ENCODE peak calls at places on chromosome 4, in eight cellular contexts. X is pulmonary artery endothelial cell; A is H9; F is stimulated activated CD8-positive, alpha-beta memory T cell treated with anti-CD3 and anti-CD28 coated beads, Interleukin-15, amount 100 ng/mL, for 24 hours; H is GM12891; B is GM12864; E is heart left ventricle; M is fibroblast of pulmonary artery. S is an unnamed sample.

GRCh38 chr4:83546796-83547195 is 10.9 kb downstream of the GPAT3 start:
- DNase-seq in X (no peak), A (no peak), F (no peak), H (no peak), B (no peak), E (no peak), M (no peak), S (no peak)

GRCh38 chr4:70722199-70722791 is 531 bp downstream of the RUFY3 start:
- DNase-seq in X (no peak), A (no peak), F (no peak), H (no peak), B (no peak), E (no peak), M (peak), S (no peak)

GRCh38 chr4:174999407-174999806 is 81.2 kb downstream of the ADAM29 start:
- DNase-seq in X (no peak), A (no peak), F (no peak), H (no peak), B (no peak), E (no peak), M (peak), S (no peak)

GRCh38 chr4:3392319-3392718 is 49.4 kb upstream of the HGFAC start:
- DNase-seq in X (no peak), A (peak), F (no peak), H (no peak), B (no peak), E (no peak), M (no peak), S (no peak)

GRCh38 chr4:1727117-1728031 is 6.1 kb downstream of the TACC3 start:
- DNase-seq in X (peak), A (no peak), F (no peak), H (no peak), B (no peak), E (peak), M (peak), S (no peak)

GRCh38 chr4:115866364-115866896 is 753.0 kb upstream of the NDST4 start:
- DNase-seq in X (no peak), A (no peak), F (no peak), H (no peak), B (no peak), E (no peak), M (no peak), S (no peak)

GRCh38 chr4:20532096-20532495 is 168.2 kb upstream of the PACRGL start:
- DNase-seq in X (no peak), A (no peak), F (no peak), H (no peak), B (no peak), E (no peak), M (no peak), S (no peak)

GRCh38 chr4:92099851-92100250 is 203.9 kb upstream of the GRID2 start:
- DNase-seq in X (no peak), A (no peak), F (no peak), H (no peak), B (no peak), E (no peak), M (no peak), S (no peak)

GRCh38 chr4:171847751-171848150 is 34.5 kb downstream of the GALNTL6 start:
- DNase-seq in X (no peak), A (no peak), F (no peak), H (no peak), B (no peak), E (no peak), M (no peak), S (no peak)

GRCh38 chr4:29553842-29554241 is 1166.3 kb upstream of the PCDH7 start:
- DNase-seq in X (no peak), A (no peak), F (no peak), H (no peak), B (no peak), E (no peak), M (peak), S (no peak)

GRCh38 chr4:37667197-37668100 is 18.7 kb downstream of the RELL1 start:
- DNase-seq in X (no peak), A (no peak), F (no peak), H (no peak), B (no peak), E (no peak), M (no peak), S (no peak)

GRCh38 chr4:174394915-174395314 is 111.2 kb downstream of the CEP44 start:
- DNase-seq in X (no peak), A (no peak), F (no peak), H (no peak), B (no peak), E (no peak), M (peak), S (no peak)

GRCh38 chr4:37822220-37822619 is 4.3 kb upstream of the PGM2 start:
- DNase-seq in X (no peak), A (no peak), F (no peak), H (no peak), B (no peak), E (no peak), M (peak), S (no peak)

GRCh38 chr4:22787753-22788389 is 95.1 kb downstream of the GBA3 start:
- DNase-seq in X (no peak), A (no peak), F (no peak), H (no peak), B (no peak), E (no peak), M (no peak), S (no peak)

GRCh38 chr4:118729287-118730286 is 44.4 kb downstream of the METTL14 start:
- DNase-seq in X (no peak), A (no peak), F (no peak), H (no peak), B (no peak), E (no peak), M (peak), S (no peak)

GRCh38 chr4:88734403-88734949 is 36.8 kb upstream of the NAP1L5 start:
- DNase-seq in X (no peak), A (no peak), F (no peak), H (no peak), B (no peak), E (no peak), M (no peak), S (no peak)

GRCh38 chr4:143186202-143186601 is 1.5 kb downstream of the USP38 start:
- DNase-seq in X (no peak), A (no peak), F (no peak), H (no peak), B (no peak), E (no peak), M (peak), S (no peak)

GRCh38 chr4:137861682-137862081 is 329.4 kb upstream of the PCDH18 start:
- DNase-seq in X (no peak), A (no peak), F (no peak), H (no peak), B (no peak), E (no peak), M (peak), S (no peak)

GRCh38 chr4:187184513-187184912 is 460.9 kb upstream of the FAT1 start:
- DNase-seq in X (no peak), A (no peak), F (no peak), H (no peak), B (no peak), E (no peak), M (no peak), S (no peak)

GRCh38 chr4:93337196-93337595 is 491.4 kb upstream of the ATOH1 start:
- DNase-seq in X (no peak), A (no peak), F (no peak), H (no peak), B (no peak), E (no peak), M (no peak), S (no peak)